ENCODE peak calls at places on chromosomes 11 and 22, in four cellular contexts. One of them, this sample, is unnamed.

GRCh38 chr11:57940044-57940781 is 83.5 kb upstream of the OR9Q1 start:
- DNase-seq in uterus: no peak
- DNase-seq in tibial nerve: no peak
- DNase-seq in body of pancreas: no peak
- DNase-seq in this sample: no peak

GRCh38 chr11:117097567-117098268 is 510 bp downstream of the SIK3 start:
- DNase-seq in uterus: peak; percentile 50
- DNase-seq in body of pancreas: peak; percentile 47
- DNase-seq in tibial nerve: peak; percentile 42
- DNase-seq in this sample: no peak

GRCh38 chr11:100459791-100460190 is 227.3 kb upstream of the ARHGAP42 start:
- DNase-seq in body of pancreas: no peak
- DNase-seq in uterus: no peak
- DNase-seq in tibial nerve: no peak
- DNase-seq in this sample: no peak

GRCh38 chr11:12180257-12181205 is 70.1 kb downstream of the MICAL2 start:
- DNase-seq in uterus: no peak
- DNase-seq in tibial nerve: no peak
- DNase-seq in body of pancreas: no peak
- DNase-seq in this sample: no peak

GRCh38 chr11:103649401-103649895 is 387.0 kb upstream of the DDI1 start:
- DNase-seq in tibial nerve: no peak
- DNase-seq in body of pancreas: no peak
- DNase-seq in uterus: no peak
- DNase-seq in this sample: no peak

GRCh38 chr11:48006301-48006992 is 26.1 kb downstream of the PTPRJ start:
- DNase-seq in body of pancreas: no peak
- DNase-seq in tibial nerve: no peak
- DNase-seq in uterus: peak; percentile 16
- DNase-seq in this sample: no peak

GRCh38 chr11:82874646-82875523 is 25.3 kb downstream of the PRCP start:
- DNase-seq in body of pancreas: no peak
- DNase-seq in uterus: no peak
- DNase-seq in tibial nerve: no peak
- DNase-seq in this sample: no peak

GRCh38 chr11:102678022-102678421 is 27.5 kb downstream of the MMP27 start:
- DNase-seq in body of pancreas: no peak
- DNase-seq in tibial nerve: no peak
- DNase-seq in uterus: no peak
- DNase-seq in this sample: no peak

GRCh38 chr22:45807156-45807915 is 135.7 kb downstream of the ATXN10 start:
- DNase-seq in tibial nerve: no peak
- DNase-seq in uterus: no peak
- DNase-seq in body of pancreas: no peak
- DNase-seq in this sample: no peak

GRCh38 chr11:77267910-77268309 is 33.6 kb downstream of the GDPD4 start:
- DNase-seq in body of pancreas: no peak
- DNase-seq in tibial nerve: no peak
- DNase-seq in uterus: no peak
- DNase-seq in this sample: no peak

GRCh38 chr11:16880184-16880583 is 134.0 kb downstream of the PLEKHA7 start:
- DNase-seq in body of pancreas: no peak
- DNase-seq in tibial nerve: no peak
- DNase-seq in uterus: no peak
- DNase-seq in this sample: no peak

GRCh38 chr11:100680070-100680469 is 7.0 kb upstream of the ARHGAP42 start:
- DNase-seq in uterus: no peak
- DNase-seq in body of pancreas: no peak
- DNase-seq in tibial nerve: no peak
- DNase-seq in this sample: no peak

GRCh38 chr11:56380120-56380519 is 4.7 kb downstream of the OR8U1 start:
- DNase-seq in uterus: no peak
- DNase-seq in tibial nerve: no peak
- DNase-seq in body of pancreas: no peak
- DNase-seq in this sample: no peak

GRCh38 chr11:129298990-129299389 is 76.7 kb upstream of the BARX2 start:
- DNase-seq in body of pancreas: no peak
- DNase-seq in uterus: no peak
- DNase-seq in tibial nerve: no peak
- DNase-seq in this sample: no peak

GRCh38 chr11:130553306-130553705 is 104.9 kb downstream of the ADAMTS15 start:
- DNase-seq in body of pancreas: no peak
- DNase-seq in tibial nerve: no peak
- DNase-seq in uterus: no peak
- DNase-seq in this sample: no peak

GRCh38 chr11:112837162-112837826 is 123.9 kb upstream of the NCAM1 start:
- DNase-seq in uterus: no peak
- DNase-seq in body of pancreas: peak; percentile 18
- DNase-seq in tibial nerve: no peak
- DNase-seq in this sample: no peak

GRCh38 chr22:40396882-40397281 is 26.5 kb downstream of the SGSM3 start:
- DNase-seq in tibial nerve: no peak
- DNase-seq in body of pancreas: peak; percentile 94
- DNase-seq in uterus: no peak
- DNase-seq in this sample: no peak

GRCh38 chr22:28894320-28894719 is 10.9 kb downstream of the ZNRF3 start:
- DNase-seq in body of pancreas: peak; percentile 39
- DNase-seq in uterus: no peak
- DNase-seq in tibial nerve: no peak
- DNase-seq in this sample: no peak

GRCh38 chr11:46315033-46315738 is 32.1 kb upstream of the DGKZ start:
- DNase-seq in body of pancreas: peak; percentile 69
- DNase-seq in uterus: peak; percentile 58
- DNase-seq in tibial nerve: peak; percentile 79
- DNase-seq in this sample: no peak

GRCh38 chr11:12841946-12842630 is 167.0 kb upstream of the RASSF10 start:
- DNase-seq in body of pancreas: peak; percentile 76
- DNase-seq in uterus: peak; percentile 46
- DNase-seq in tibial nerve: no peak
- DNase-seq in this sample: no peak

GRCh38 chr11:130769782-130770565 is 146.3 kb downstream of the SNX19 start:
- DNase-seq in uterus: no peak
- DNase-seq in tibial nerve: no peak
- DNase-seq in body of pancreas: no peak
- DNase-seq in this sample: no peak

GRCh38 chr11:13341028-13341427 is 63.4 kb downstream of the BMAL1 start:
- DNase-seq in tibial nerve: no peak
- DNase-seq in body of pancreas: no peak
- DNase-seq in uterus: no peak
- DNase-seq in this sample: no peak

GRCh38 chr11:85133636-85134035 is 493.5 kb downstream of the DLG2 start:
- DNase-seq in body of pancreas: no peak
- DNase-seq in tibial nerve: no peak
- DNase-seq in uterus: no peak
- DNase-seq in this sample: no peak

GRCh38 chr22:19788661-19789225 is 28.2 kb downstream of the TBX1 start:
- DNase-seq in tibial nerve: no peak
- DNase-seq in uterus: no peak
- DNase-seq in body of pancreas: no peak
- DNase-seq in this sample: no peak

GRCh38 chr11:23866641-23867040 is 630.2 kb upstream of the LUZP2 start:
- DNase-seq in uterus: no peak
- DNase-seq in tibial nerve: no peak
- DNase-seq in body of pancreas: no peak
- DNase-seq in this sample: no peak

GRCh38 chr11:62208785-62209144 is 292 bp downstream of the SCGB2A1 start:
- DNase-seq in tibial nerve: no peak
- DNase-seq in uterus: no peak
- DNase-seq in body of pancreas: no peak
- DNase-seq in this sample: no peak

GRCh38 chr22:23750374-23750743 is 553 bp downstream of the ZNF70 start:
- DNase-seq in body of pancreas: no peak
- DNase-seq in uterus: no peak
- DNase-seq in tibial nerve: no peak
- DNase-seq in this sample: no peak

DNA sequence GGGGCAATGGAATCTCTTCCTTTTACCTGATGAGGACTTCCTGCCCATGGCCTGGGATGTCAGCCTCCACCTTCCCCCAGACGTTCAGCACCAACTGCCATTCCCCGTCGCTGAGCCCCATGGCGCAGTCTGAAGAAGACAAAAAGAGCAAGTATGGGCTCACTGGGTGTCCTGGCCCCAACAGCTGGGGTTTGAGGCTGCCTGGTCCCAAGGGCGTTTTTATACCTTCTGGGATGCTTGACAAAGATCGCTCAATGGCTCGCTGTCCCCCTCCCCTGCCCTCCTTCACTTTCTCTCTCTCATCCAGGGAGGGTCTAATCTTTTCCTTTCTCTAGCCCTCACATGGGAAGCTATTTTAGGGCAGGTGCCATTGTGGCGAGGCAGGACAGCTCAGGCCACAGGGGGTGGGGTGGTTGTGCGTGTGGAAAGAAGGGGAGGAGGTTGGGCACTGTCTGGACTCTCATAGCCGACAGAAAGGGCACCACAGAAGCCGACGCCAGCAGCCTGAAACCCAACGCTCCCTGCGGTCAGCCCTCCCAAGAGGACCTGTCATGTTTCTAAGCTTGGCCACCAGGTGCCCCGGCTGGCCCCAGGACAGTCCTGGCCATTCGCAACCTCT is at the start of gene MB:
- DNase-seq in uterus: no peak
- DNase-seq in body of pancreas: no peak
- DNase-seq in tibial nerve: no peak
- DNase-seq in this sample: no peak
- TF ChIP-seq POLR2A in uterus: no peak
- TF ChIP-seq POLR2A in body of pancreas: no peak
- TF ChIP-seq POLR2A in tibial nerve: no peak
- TF ChIP-seq POLR2A in this sample: no peak

GRCh38 chr11:114571712-114572111 is 12.0 kb upstream of the NXPE1 start:
- DNase-seq in uterus: no peak
- DNase-seq in body of pancreas: no peak
- DNase-seq in tibial nerve: no peak
- DNase-seq in this sample: no peak
- TF ChIP-seq CTCF in uterus: no peak
- TF ChIP-seq CTCF in body of pancreas: no peak
- TF ChIP-seq CTCF in tibial nerve: no peak
- TF ChIP-seq CTCF in this sample: no peak

DNA sequence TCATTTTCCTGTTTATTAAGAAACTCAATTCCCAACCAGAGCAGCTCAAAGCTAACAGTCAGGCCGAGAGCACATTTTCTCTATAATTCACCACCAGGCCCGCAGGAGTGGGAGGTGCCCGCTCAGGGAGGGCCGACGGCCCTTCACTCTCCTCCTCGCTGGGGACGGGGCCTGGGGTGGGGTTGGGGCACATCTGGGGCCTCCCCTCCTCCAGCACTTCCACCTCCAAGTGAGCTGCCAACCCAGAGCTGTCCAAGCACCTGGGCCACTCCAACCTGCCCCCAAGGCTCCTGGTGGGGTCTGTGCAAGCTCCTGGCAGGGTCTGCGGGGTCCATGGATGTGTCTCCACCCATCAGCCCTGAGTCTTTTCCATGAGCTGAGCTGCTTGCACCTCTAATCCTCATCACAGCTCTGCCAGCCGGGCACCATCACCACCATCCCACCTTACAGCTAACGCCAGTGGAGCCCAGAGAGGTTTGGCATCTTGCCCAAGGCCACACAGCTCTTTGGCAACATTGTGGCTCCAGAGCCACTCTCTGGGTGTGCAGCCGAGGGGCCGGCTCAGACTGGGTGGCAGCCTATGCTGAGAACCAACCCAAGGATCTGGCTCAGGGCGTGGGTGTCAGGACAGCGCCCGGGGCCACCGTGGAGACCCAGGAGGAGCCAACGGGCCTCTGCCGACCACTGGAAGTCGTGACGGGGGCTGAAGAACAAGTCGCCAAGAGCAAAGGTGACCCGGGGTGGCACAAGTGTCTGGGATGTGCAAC is 193.5 kb downstream of the BRD1 start:
- DNase-seq in body of pancreas: no peak
- DNase-seq in tibial nerve: no peak
- DNase-seq in uterus: no peak
- DNase-seq in this sample: no peak
- H3K9me3 ChIP-seq in body of pancreas: no peaks in the 10 kb centered on the region
- H3K9me3 ChIP-seq in tibial nerve: no peaks in the 10 kb centered on the region
- H3K9me3 ChIP-seq in uterus: no peaks in the 10 kb centered on the region
- H3K9me3 ChIP-seq in this sample: no peaks in the 10 kb centered on the region

GRCh38 chr11:43311791-43312607 is at the start of gene API5:
- DNase-seq in tibial nerve: peak; percentile 86
- DNase-seq in uterus: peak; percentile 88
- DNase-seq in body of pancreas: peak; percentile 89
- DNase-seq in this sample: no peak
- TF ChIP-seq POLR2A in tibial nerve: peak; percentile 65
- TF ChIP-seq POLR2A in uterus: peak; percentile 60
- TF ChIP-seq POLR2A in body of pancreas: peak; percentile 93
- TF ChIP-seq POLR2A in this sample: no peak

GRCh38 chr11:120257346-120257745 is 17.4 kb downstream of the POU2F3 start:
- DNase-seq in tibial nerve: no peak
- DNase-seq in uterus: no peak
- DNase-seq in body of pancreas: no peak
- DNase-seq in this sample: no peak

GRCh38 chr11:120259988-120260565 is 20.1 kb downstream of the POU2F3 start:
- DNase-seq in body of pancreas: no peak
- DNase-seq in tibial nerve: no peak
- DNase-seq in uterus: no peak
- DNase-seq in this sample: no peak

GRCh38 chr11:120256779-120257178 is 16.8 kb downstream of the POU2F3 start:
- DNase-seq in body of pancreas: no peak
- DNase-seq in tibial nerve: no peak
- DNase-seq in uterus: no peak
- DNase-seq in this sample: no peak

GRCh38 chr11:120259241-120259640 is 19.3 kb downstream of the POU2F3 start:
- DNase-seq in body of pancreas: no peak
- DNase-seq in uterus: no peak
- DNase-seq in tibial nerve: no peak
- DNase-seq in this sample: no peak

GRCh38 chr11:120258661-120259060 is 18.7 kb downstream of the POU2F3 start:
- DNase-seq in uterus: no peak
- DNase-seq in body of pancreas: no peak
- DNase-seq in tibial nerve: no peak
- DNase-seq in this sample: no peak
- TF ChIP-seq CTCF in uterus: no peak
- TF ChIP-seq CTCF in body of pancreas: no peak
- TF ChIP-seq CTCF in tibial nerve: no peak
- TF ChIP-seq CTCF in this sample: no peak

GRCh38 chr22:48152916-48153315 is 1390.5 kb downstream of the TBC1D22A start:
- DNase-seq in body of pancreas: no peak
- DNase-seq in uterus: no peak
- DNase-seq in tibial nerve: no peak
- DNase-seq in this sample: no peak
- H3K9me3 ChIP-seq in body of pancreas: no peaks in the 10 kb centered on the region
- H3K9me3 ChIP-seq in uterus: no peaks in the 10 kb centered on the region
- H3K9me3 ChIP-seq in tibial nerve: no peaks in the 10 kb centered on the region
- H3K9me3 ChIP-seq in this sample: no peaks in the 10 kb centered on the region